ENCODE peak calls at places on chromosome 9, in six cellular contexts. I is GM10248; Q is GM19239; Y is AG20443; S is fibroblast of the aortic adventitia; K is central memory CD4-positive, alpha-beta T cell. J is an unnamed sample.

GRCh38 chr9:91775011-91775707 is 174.9 kb downstream of the ROR2 start:
- DNase-seq in I (peak), Q (peak), Y (peak), S (peak), K (peak), J (peak)

GRCh38 chr9:98378206-98379193 is 123.1 kb upstream of the TBC1D2 start:
- DNase-seq in I (no peak), Q (no peak), Y (no peak), S (peak), K (no peak), J (peak)

GRCh38 chr9:23229764-23230434 is 596.1 kb downstream of the ELAVL2 start:
- DNase-seq in I (no peak), Q (no peak), Y (no peak), S (no peak), K (no peak), J (no peak)

GRCh38 chr9:86186696-86187095 is 72.8 kb downstream of the C9orf153 start:
- DNase-seq in I (no peak), Q (no peak), Y (no peak), S (no peak), K (no peak), J (no peak)

GRCh38 chr9:99231708-99232107 is 9.6 kb downstream of the SEC61B start:
- DNase-seq in I (peak), Q (no peak), Y (peak), S (no peak), K (no peak), J (peak)

GRCh38 chr9:135926402-135927194 is 19.3 kb upstream of the CAMSAP1 start:
- DNase-seq in I (peak), Q (no peak), Y (peak), S (peak), K (no peak), J (peak)

GRCh38 chr9:17799383-17799782 is 220.5 kb downstream of the SH3GL2 start:
- DNase-seq in I (no peak), Q (no peak), Y (no peak), S (peak), K (no peak), J (peak)

GRCh38 chr9:116905131-116905724 is 218.1 kb downstream of the TRIM32 start:
- DNase-seq in I (no peak), Q (no peak), Y (no peak), S (no peak), K (no peak), J (no peak)

GRCh38 chr9:69744688-69745380 is 15.0 kb downstream of the PTAR1 start:
- DNase-seq in I (no peak), Q (no peak), Y (peak), S (no peak), K (no peak), J (peak)

GRCh38 chr9:75447281-75447680 is 359.0 kb downstream of the OSTF1 start:
- DNase-seq in I (no peak), Q (no peak), Y (no peak), S (no peak), K (no peak), J (no peak)

GRCh38 chr9:16689352-16689938 is 181.0 kb downstream of the BNC2 start:
- DNase-seq in I (no peak), Q (no peak), Y (no peak), S (no peak), K (no peak), J (no peak)

GRCh38 chr9:24961787-24962186 is 416.1 kb upstream of the IZUMO3 start:
- DNase-seq in I (no peak), Q (no peak), Y (no peak), S (no peak), K (no peak), J (no peak)

GRCh38 chr9:137731216-137731946 is 112.6 kb downstream of the EHMT1 start:
- DNase-seq in I (no peak), Q (no peak), Y (no peak), S (no peak), K (no peak), J (no peak)

GRCh38 chr9:249025-249424 is 34.4 kb downstream of the DOCK8 start:
- DNase-seq in I (no peak), Q (no peak), Y (no peak), S (no peak), K (peak), J (no peak)

GRCh38 chr9:138122201-138122600 is 244.6 kb downstream of the CACNA1B start:
- DNase-seq in I (no peak), Q (no peak), Y (no peak), S (no peak), K (no peak), J (no peak)

GRCh38 chr9:14343948-14344547 is 30.1 kb upstream of the NFIB start:
- DNase-seq in I (no peak), Q (no peak), Y (no peak), S (no peak), K (no peak), J (no peak)